ENCODE peak calls at places on chromosomes 12 and 14, in eight cellular contexts. One of them, this sample, is unnamed.

GRCh38 chr12:16347391-16348298 is at the start of gene MGST1:
- DNase-seq in GM23248: peak
- DNase-seq in substantia nigra: peak
- DNase-seq in pancreas: peak
- DNase-seq in tibial artery: peak
- DNase-seq in right atrium auricular region: peak
- DNase-seq in neuronal stem cell: peak
- DNase-seq in upper lobe of left lung: peak
- DNase-seq in this sample: peak

GRCh38 chr14:23009483-23009938 is 432 bp downstream of the C14orf93 start:
- DNase-seq in GM23248: no peak
- DNase-seq in substantia nigra: no peak
- DNase-seq in pancreas: no peak
- DNase-seq in tibial artery: no peak
- DNase-seq in right atrium auricular region: no peak
- DNase-seq in neuronal stem cell: no peak
- DNase-seq in upper lobe of left lung: no peak
- DNase-seq in this sample: no peak

GRCh38 chr12:132783917-132784531 is 22.4 kb upstream of the ANKLE2 start:
- DNase-seq in GM23248: no peak
- DNase-seq in substantia nigra: peak
- DNase-seq in pancreas: no peak
- DNase-seq in tibial artery: no peak
- DNase-seq in right atrium auricular region: no peak
- DNase-seq in neuronal stem cell: no peak
- DNase-seq in upper lobe of left lung: peak
- DNase-seq in this sample: no peak

GRCh38 chr12:6819069-6820030 is 2.3 kb upstream of the GPR162 start:
- DNase-seq in GM23248: no peak
- DNase-seq in substantia nigra: no peak
- DNase-seq in pancreas: no peak
- DNase-seq in tibial artery: no peak
- DNase-seq in right atrium auricular region: no peak
- DNase-seq in neuronal stem cell: no peak
- DNase-seq in upper lobe of left lung: no peak
- DNase-seq in this sample: no peak

GRCh38 chr14:90797919-90798318 is 18.3 kb downstream of the TTC7B start:
- DNase-seq in GM23248: no peak
- DNase-seq in substantia nigra: no peak
- DNase-seq in pancreas: no peak
- DNase-seq in tibial artery: no peak
- DNase-seq in right atrium auricular region: no peak
- DNase-seq in neuronal stem cell: no peak
- DNase-seq in upper lobe of left lung: no peak
- DNase-seq in this sample: no peak

GRCh38 chr12:19052689-19053088 is 76.8 kb upstream of the PLEKHA5 start:
- DNase-seq in GM23248: peak
- DNase-seq in substantia nigra: no peak
- DNase-seq in pancreas: no peak
- DNase-seq in tibial artery: no peak
- DNase-seq in right atrium auricular region: no peak
- DNase-seq in neuronal stem cell: no peak
- DNase-seq in upper lobe of left lung: no peak
- DNase-seq in this sample: no peak

GRCh38 chr12:27143676-27144075 is 61.3 kb upstream of the C12orf71 start:
- DNase-seq in GM23248: no peak
- DNase-seq in substantia nigra: no peak
- DNase-seq in pancreas: no peak
- DNase-seq in tibial artery: no peak
- DNase-seq in right atrium auricular region: no peak
- DNase-seq in neuronal stem cell: no peak
- DNase-seq in upper lobe of left lung: no peak
- DNase-seq in this sample: no peak

GRCh38 chr12:14537088-14537487 is 30.6 kb downstream of the PLBD1 start:
- DNase-seq in GM23248: no peak
- DNase-seq in substantia nigra: no peak
- DNase-seq in pancreas: no peak
- DNase-seq in tibial artery: no peak
- DNase-seq in right atrium auricular region: no peak
- DNase-seq in neuronal stem cell: no peak
- DNase-seq in upper lobe of left lung: no peak
- DNase-seq in this sample: no peak

GRCh38 chr12:25377475-25378179 is 126.9 kb upstream of the KRAS start:
- DNase-seq in GM23248: peak
- DNase-seq in substantia nigra: no peak
- DNase-seq in pancreas: no peak
- DNase-seq in tibial artery: no peak
- DNase-seq in right atrium auricular region: no peak
- DNase-seq in neuronal stem cell: no peak
- DNase-seq in upper lobe of left lung: no peak
- DNase-seq in this sample: no peak

GRCh38 chr14:35416108-35416750 is 11.7 kb upstream of the NFKBIA start:
- DNase-seq in GM23248: no peak
- DNase-seq in substantia nigra: no peak
- DNase-seq in pancreas: no peak
- DNase-seq in tibial artery: no peak
- DNase-seq in right atrium auricular region: no peak
- DNase-seq in neuronal stem cell: no peak
- DNase-seq in upper lobe of left lung: no peak
- DNase-seq in this sample: no peak

GRCh38 chr12:114001731-114002340 is 35.7 kb upstream of the RBM19 start:
- DNase-seq in GM23248: no peak
- DNase-seq in substantia nigra: no peak
- DNase-seq in pancreas: no peak
- DNase-seq in tibial artery: no peak
- DNase-seq in right atrium auricular region: no peak
- DNase-seq in neuronal stem cell: no peak
- DNase-seq in upper lobe of left lung: no peak
- DNase-seq in this sample: no peak

GRCh38 chr14:104254735-104255400 is 116.5 kb downstream of the KIF26A start:
- DNase-seq in GM23248: no peak
- DNase-seq in substantia nigra: no peak
- DNase-seq in pancreas: no peak
- DNase-seq in tibial artery: no peak
- DNase-seq in right atrium auricular region: no peak
- DNase-seq in neuronal stem cell: no peak
- DNase-seq in upper lobe of left lung: no peak
- DNase-seq in this sample: no peak
- H3K27ac ChIP-seq in GM23248: no peak
- H3K27ac ChIP-seq in substantia nigra: no peak
- H3K27ac ChIP-seq in pancreas: no peak
- H3K27ac ChIP-seq in tibial artery: no peak
- H3K27ac ChIP-seq in right atrium auricular region: no peak
- H3K27ac ChIP-seq in neuronal stem cell: no peak
- H3K27ac ChIP-seq in upper lobe of left lung: no peak
- H3K27ac ChIP-seq in this sample: no peak

GRCh38 chr14:65509842-65510241 is 97.3 kb downstream of the FUT8 start:
- DNase-seq in GM23248: no peak
- DNase-seq in substantia nigra: no peak
- DNase-seq in pancreas: no peak
- DNase-seq in tibial artery: no peak
- DNase-seq in right atrium auricular region: no peak
- DNase-seq in neuronal stem cell: no peak
- DNase-seq in upper lobe of left lung: no peak
- DNase-seq in this sample: no peak

GRCh38 chr14:65502676-65503124 is 90.2 kb downstream of the FUT8 start:
- DNase-seq in GM23248: peak
- DNase-seq in substantia nigra: no peak
- DNase-seq in pancreas: no peak
- DNase-seq in tibial artery: no peak
- DNase-seq in right atrium auricular region: no peak
- DNase-seq in neuronal stem cell: no peak
- DNase-seq in upper lobe of left lung: no peak
- DNase-seq in this sample: no peak

GRCh38 chr14:65501328-65501727 is 88.8 kb downstream of the FUT8 start:
- DNase-seq in GM23248: no peak
- DNase-seq in substantia nigra: no peak
- DNase-seq in pancreas: no peak
- DNase-seq in tibial artery: no peak
- DNase-seq in right atrium auricular region: no peak
- DNase-seq in neuronal stem cell: no peak
- DNase-seq in upper lobe of left lung: no peak
- DNase-seq in this sample: no peak

DNA sequence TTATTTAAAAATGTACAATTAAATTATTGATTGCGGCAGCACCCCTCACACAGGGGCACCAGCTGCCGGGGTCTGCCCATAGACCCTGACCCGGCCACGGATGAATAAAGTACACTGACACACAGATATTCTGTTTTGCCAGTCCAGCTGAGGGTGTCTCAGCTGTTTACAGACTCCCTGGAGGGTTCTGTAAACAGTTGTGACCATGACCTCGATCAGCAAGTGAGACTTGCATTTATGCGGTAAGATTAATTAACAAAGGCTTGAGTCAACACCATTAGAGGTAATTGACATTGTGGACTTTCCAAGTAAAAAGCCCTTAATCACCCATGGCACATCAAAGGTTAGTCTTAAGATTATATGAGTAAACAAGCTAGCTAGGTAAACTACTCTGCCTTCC is 94.3 kb downstream of the FUT8 start:
- DNase-seq in GM23248: no peak
- DNase-seq in substantia nigra: no peak
- DNase-seq in pancreas: no peak
- DNase-seq in tibial artery: no peak
- DNase-seq in right atrium auricular region: no peak
- DNase-seq in neuronal stem cell: no peak
- DNase-seq in upper lobe of left lung: peak
- DNase-seq in this sample: no peak
- H3K27ac ChIP-seq in GM23248: no peak
- H3K27ac ChIP-seq in substantia nigra: no peak
- H3K27ac ChIP-seq in pancreas: no peak
- H3K27ac ChIP-seq in tibial artery: no peak
- H3K27ac ChIP-seq in right atrium auricular region: no peak
- H3K27ac ChIP-seq in neuronal stem cell: no peak
- H3K27ac ChIP-seq in upper lobe of left lung: no peak
- H3K27ac ChIP-seq in this sample: no peak

DNA sequence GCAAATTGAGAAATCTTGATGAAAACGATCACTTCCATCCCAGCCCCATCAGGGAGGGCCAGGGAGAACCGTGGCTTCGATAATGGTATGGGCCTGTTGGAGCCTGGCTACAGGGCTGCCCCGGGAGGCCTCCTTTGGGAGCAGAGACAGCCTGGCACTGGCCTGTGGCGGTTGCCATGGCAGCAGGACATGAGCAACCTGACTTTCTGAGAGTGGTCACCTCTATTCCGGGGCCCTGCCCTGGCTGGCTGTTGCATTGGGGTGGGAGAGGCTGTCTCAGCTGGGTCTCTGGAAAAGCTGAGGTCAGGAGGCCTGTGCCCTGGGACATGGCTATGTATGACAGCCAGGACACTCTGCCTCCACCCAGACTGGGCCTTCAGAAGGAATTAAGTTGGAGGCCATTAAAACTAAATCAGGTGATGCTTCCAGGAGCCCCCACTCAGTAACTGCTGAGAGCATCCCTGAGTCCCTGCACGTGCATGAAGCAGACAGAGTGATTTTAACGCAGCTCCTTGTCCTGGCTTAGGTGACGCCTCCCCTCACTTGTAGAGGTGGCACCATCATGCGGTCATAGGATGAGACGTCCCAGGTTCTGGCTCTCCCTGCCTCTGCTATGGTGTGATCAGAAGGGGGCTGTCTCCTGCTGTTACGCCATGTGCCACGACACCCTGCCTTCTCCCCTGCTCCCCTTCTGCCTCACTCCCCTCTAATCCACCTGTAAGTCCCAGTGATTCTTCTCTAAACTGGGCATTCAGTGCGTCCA is 126.3 kb downstream of the SLC25A47 start:
- DNase-seq in GM23248: no peak
- DNase-seq in substantia nigra: no peak
- DNase-seq in pancreas: peak
- DNase-seq in tibial artery: no peak
- DNase-seq in right atrium auricular region: no peak
- DNase-seq in neuronal stem cell: no peak
- DNase-seq in upper lobe of left lung: peak
- DNase-seq in this sample: no peak
- H3K27ac ChIP-seq in GM23248: no peak
- H3K27ac ChIP-seq in substantia nigra: no peak
- H3K27ac ChIP-seq in pancreas: no peak
- H3K27ac ChIP-seq in tibial artery: no peak
- H3K27ac ChIP-seq in right atrium auricular region: no peak
- H3K27ac ChIP-seq in neuronal stem cell: no peak
- H3K27ac ChIP-seq in upper lobe of left lung: no peak
- H3K27ac ChIP-seq in this sample: no peak

DNA sequence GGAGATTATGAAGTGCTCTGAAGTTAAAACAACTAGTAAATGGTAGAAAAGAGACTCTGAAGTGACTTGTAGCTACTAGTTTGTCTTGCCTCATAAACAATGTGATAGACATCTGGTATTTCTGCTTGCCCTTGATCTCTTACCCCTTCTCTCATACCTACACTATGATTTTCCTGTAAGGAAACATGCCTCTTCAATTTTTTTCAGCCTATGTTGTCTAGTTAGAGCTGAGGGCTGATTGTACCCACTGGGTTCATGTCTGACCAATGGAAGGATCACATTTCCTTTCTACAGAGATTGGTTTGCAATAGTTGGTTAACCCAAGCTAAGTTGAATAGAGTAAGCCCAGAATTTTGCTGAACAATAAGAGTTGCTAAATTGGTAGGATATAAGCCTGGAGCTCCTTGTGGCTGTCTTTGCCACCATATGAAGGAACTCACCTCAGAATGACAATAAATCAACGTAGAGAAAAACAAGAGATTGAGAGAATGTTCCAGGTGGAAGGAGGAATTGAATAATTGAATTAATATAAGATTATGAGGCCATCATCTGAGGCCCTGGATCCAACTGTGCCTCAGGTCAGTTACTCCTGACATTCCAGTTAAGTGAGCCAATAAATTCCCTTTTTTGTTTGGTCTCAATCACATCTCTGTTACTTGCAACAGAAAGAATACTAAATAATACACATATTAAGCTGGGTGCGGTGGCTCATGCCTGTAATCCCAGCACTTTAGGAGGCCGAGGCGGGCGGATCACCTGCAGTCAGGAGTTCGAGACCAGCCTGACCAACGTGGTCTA is 346.4 kb downstream of the ZFP36L1 start:
- DNase-seq in GM23248: no peak
- DNase-seq in substantia nigra: no peak
- DNase-seq in pancreas: no peak
- DNase-seq in tibial artery: no peak
- DNase-seq in right atrium auricular region: no peak
- DNase-seq in neuronal stem cell: no peak
- DNase-seq in upper lobe of left lung: peak
- DNase-seq in this sample: no peak
- H3K27ac ChIP-seq in GM23248: no peak
- H3K27ac ChIP-seq in substantia nigra: no peak
- H3K27ac ChIP-seq in pancreas: no peak
- H3K27ac ChIP-seq in tibial artery: no peak
- H3K27ac ChIP-seq in right atrium auricular region: no peak
- H3K27ac ChIP-seq in neuronal stem cell: no peak
- H3K27ac ChIP-seq in upper lobe of left lung: no peak
- H3K27ac ChIP-seq in this sample: no peak

DNA sequence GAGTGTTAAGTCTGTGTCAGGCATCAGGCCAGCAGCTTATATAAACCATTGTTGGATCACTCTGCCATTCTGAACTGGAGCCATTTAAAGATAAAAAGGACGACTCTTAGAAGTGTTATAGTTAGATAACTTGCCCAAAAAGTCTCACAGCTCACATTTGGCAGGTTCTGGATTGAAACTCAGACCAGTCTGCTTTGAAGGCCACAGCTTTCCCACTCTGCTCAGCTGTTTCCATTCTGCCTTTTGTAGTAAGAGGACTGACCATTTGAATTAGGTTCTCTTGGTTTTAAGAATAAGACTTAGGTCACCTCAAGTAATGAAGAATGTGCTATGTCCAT is 197.3 kb upstream of the AMIGO2 start:
- DNase-seq in GM23248: no peak
- DNase-seq in substantia nigra: no peak
- DNase-seq in pancreas: no peak
- DNase-seq in tibial artery: no peak
- DNase-seq in right atrium auricular region: no peak
- DNase-seq in neuronal stem cell: no peak
- DNase-seq in upper lobe of left lung: no peak
- DNase-seq in this sample: no peak
- H3K27ac ChIP-seq in GM23248: peak
- H3K27ac ChIP-seq in substantia nigra: no peak
- H3K27ac ChIP-seq in pancreas: no peak
- H3K27ac ChIP-seq in tibial artery: no peak
- H3K27ac ChIP-seq in right atrium auricular region: peak
- H3K27ac ChIP-seq in neuronal stem cell: no peak
- H3K27ac ChIP-seq in upper lobe of left lung: peak
- H3K27ac ChIP-seq in this sample: no peak